ENCODE peak calls at places on chromosomes 4 and X, in seven cellular contexts. P, T, W, Q, O, Z and N are unnamed samples.
A peak's percentile ranks its signal among the peaks of the same experiment; 100 is the strongest.

GRCh38 chr4:13844740-13845139 is 217.2 kb upstream of the BOD1L1 start:
- DNase-seq in P (no peak), W (no peak), T (no peak), O (no peak), Z (no peak), Q (no peak), N (no peak)

GRCh38 chr4:185203380-185204237 is at the start of gene CFAP97:
- DNase-seq in P (peak; percentile 91), W (peak; percentile 69), Z (peak; percentile 90), O (peak; percentile 90), Q (peak; percentile 73), T (peak; percentile 78), N (no peak)

GRCh38 chr4:38310446-38311043 is 350.3 kb downstream of the PTTG2 start:
- DNase-seq in W (peak; percentile 34), T (no peak), P (peak; percentile 81), O (peak; percentile 78), Z (no peak), Q (no peak), N (no peak)

GRCh38 chrX:1477801-1478458 is 25.2 kb upstream of the ASMTL start:
- DNase-seq in W (no peak), O (no peak), Q (no peak), T (no peak), P (no peak), Z (no peak), N (no peak)

GRCh38 chr4:31043382-31044062 is 323.4 kb downstream of the PCDH7 start:
- DNase-seq in Q (no peak), T (no peak), Z (no peak), O (no peak), W (no peak), P (no peak), N (no peak)

GRCh38 chr4:20418865-20419451 is 167.3 kb downstream of the SLIT2 start:
- DNase-seq in W (peak; percentile 49), P (no peak), O (peak; percentile 34), Q (peak; percentile 46), Z (no peak), T (peak; percentile 18), N (peak; percentile 24)

GRCh38 chr4:37737456-37737855 is 51.3 kb upstream of the RELL1 start:
- DNase-seq in P (no peak), Z (no peak), T (no peak), W (no peak), O (no peak), Q (no peak), N (no peak)

GRCh38 chr4:8939160-8939855 is 67.7 kb upstream of the HMX1 start:
- DNase-seq in O (no peak), Q (no peak), Z (no peak), W (no peak), P (no peak), T (no peak), N (no peak)

GRCh38 chr4:3458371-3458770 is 4.7 kb upstream of the DOK7 start:
- DNase-seq in W (no peak), P (no peak), Z (no peak), O (no peak), Q (no peak), T (no peak), N (no peak)

GRCh38 chrX:132809581-132809980 is 148.8 kb downstream of the HS6ST2 start:
- DNase-seq in P (no peak), T (no peak), O (no peak), Z (no peak), W (no peak), Q (no peak), N (no peak)

GRCh38 chr4:42142586-42142985 is 9.9 kb downstream of the BEND4 start:
- DNase-seq in T (no peak), P (no peak), Z (no peak), Q (no peak), W (no peak), O (no peak), N (no peak)

GRCh38 chrX:115449742-115450141 is 111.2 kb upstream of the PLS3 start:
- DNase-seq in Q (no peak), P (no peak), T (no peak), W (peak; percentile 46), O (no peak), Z (peak; percentile 54), N (peak; percentile 29)

GRCh38 chr4:183408791-183409190 is 35.6 kb upstream of the CDKN2AIP start:
- DNase-seq in W (no peak), T (no peak), Q (no peak), O (no peak), Z (no peak), P (no peak), N (no peak)

GRCh38 chr4:122456228-122457106 is at the start of gene IL2:
- DNase-seq in O (no peak), P (no peak), Q (no peak), W (no peak), T (no peak), Z (no peak), N (no peak)

GRCh38 chr4:62460329-62460728 is 1260.2 kb downstream of the ADGRL3 start:
- DNase-seq in O (no peak), Q (no peak), P (no peak), Z (no peak), T (no peak), W (no peak), N (no peak)

GRCh38 chrX:73916931-73917657 is 354.1 kb downstream of the CHIC1 start:
- DNase-seq in P (no peak), Q (peak; percentile 44), O (no peak), T (no peak), W (peak; percentile 82), Z (no peak), N (no peak)

GRCh38 chrX:106932492-106932923 is 12.3 kb downstream of the CLDN2 start:
- DNase-seq in W (no peak), Z (no peak), T (no peak), O (no peak), P (no peak), Q (no peak), N (no peak)

GRCh38 chr4:182895791-182896292 is 21.3 kb downstream of the DCTD start:
- DNase-seq in O (no peak), W (no peak), T (no peak), Z (no peak), Q (no peak), P (no peak), N (no peak)

GRCh38 chrX:20746690-20747089 is 480.0 kb upstream of the RPS6KA3 start:
- DNase-seq in T (no peak), W (no peak), O (no peak), P (no peak), Q (no peak), Z (no peak), N (no peak)